ENCODE peak calls at places on chromosomes 12 and 14, in six cellular contexts. Z, K, Y, N, S and T are unnamed samples.

GRCh38 chr12:129696952-129697351 is 206.9 kb downstream of the TMEM132D start:
- DNase-seq in Y (no peak), S (no peak), K (no peak), Z (no peak), N (no peak), T (no peak)

GRCh38 chr12:14238224-14238792 is 127.2 kb upstream of the ATF7IP start:
- DNase-seq in Z (no peak), K (peak), S (no peak), Y (no peak), N (no peak), T (no peak)

GRCh38 chr14:86604546-86604945 is 1074.6 kb downstream of the FLRT2 start:
- DNase-seq in K (no peak), Z (no peak), Y (no peak), S (no peak), N (no peak), T (no peak)

GRCh38 chr12:11981174-11981733 is 89.5 kb upstream of the BCL2L14 start:
- DNase-seq in Y (peak), K (peak), S (no peak), N (peak), Z (no peak), T (no peak)

GRCh38 chr14:65225299-65226159 is 123.2 kb upstream of the MAX start:
- DNase-seq in N (no peak), Z (no peak), S (no peak), K (no peak), Y (no peak), T (no peak)

GRCh38 chr14:22225526-22226133 is 363.4 kb downstream of the DAD1 start:
- DNase-seq in Z (no peak), S (no peak), Y (no peak), N (no peak), K (peak), T (no peak)

GRCh38 chr14:26216797-26217196 is 381.0 kb downstream of the NOVA1 start:
- DNase-seq in K (no peak), S (no peak), Z (no peak), Y (no peak), N (no peak), T (no peak)

GRCh38 chr14:62409909-62410308 is 635.3 kb downstream of the KCNH5 start:
- DNase-seq in N (no peak), K (peak), Y (no peak), S (no peak), Z (no peak), T (no peak)

GRCh38 chr12:6122211-6122610 is 2.3 kb downstream of the VWF start:
- DNase-seq in K (no peak), S (no peak), Y (no peak), Z (no peak), N (no peak), T (no peak)

GRCh38 chr14:70061108-70061507 is 127.6 kb downstream of the SLC8A3 start:
- DNase-seq in S (no peak), K (peak), Z (no peak), N (no peak), Y (no peak), T (no peak)

GRCh38 chr14:26595922-26596721 is 1.7 kb downstream of the NOVA1 start:
- DNase-seq in S (no peak), Z (no peak), N (no peak), K (no peak), Y (no peak), T (no peak)

GRCh38 chr12:1122803-1123202 is 131.8 kb downstream of the ERC1 start:
- DNase-seq in Y (no peak), Z (no peak), N (peak), S (no peak), K (no peak), T (no peak)

GRCh38 chr14:64422006-64422405 is 33.9 kb downstream of the MTHFD1 start:
- DNase-seq in S (no peak), K (no peak), N (no peak), Y (no peak), Z (no peak), T (no peak)

GRCh38 chr14:64611358-64612020 is 61.7 kb downstream of the PPP1R36 start:
- DNase-seq in Z (no peak), Y (no peak), K (peak), N (no peak), S (no peak), T (no peak)

GRCh38 chr12:111174283-111175108 is 194.4 kb downstream of the PHETA1 start:
- DNase-seq in S (no peak), K (peak), Z (peak), N (no peak), Y (no peak), T (no peak)

GRCh38 chr12:89947437-89948265 is 239.0 kb upstream of the ATP2B1 start:
- DNase-seq in N (no peak), K (peak), Z (peak), Y (no peak), S (no peak), T (no peak)

GRCh38 chr14:79724934-79725717 is 486.2 kb downstream of the DIO2 start:
- DNase-seq in Z (no peak), Y (no peak), S (no peak), N (no peak), K (no peak), T (no peak)

GRCh38 chr12:50533203-50533584 is 28.4 kb downstream of the DIP2B start:
- DNase-seq in K (peak), N (no peak), Z (no peak), S (no peak), Y (no peak), T (no peak)

GRCh38 chr12:61525331-61525730 is 734.9 kb upstream of the USP15 start:
- DNase-seq in Y (no peak), S (no peak), K (no peak), Z (no peak), N (no peak), T (no peak)

GRCh38 chr14:88904206-88904647 is 79.8 kb downstream of the TTC8 start:
- DNase-seq in N (no peak), S (no peak), Y (no peak), K (no peak), Z (no peak), T (no peak)

GRCh38 chr12:58433969-58434368 is 486.3 kb downstream of the LRIG3 start:
- DNase-seq in S (no peak), N (no peak), Z (no peak), K (peak), Y (no peak), T (no peak)

GRCh38 chr14:92783813-92784431 is 10.2 kb upstream of the GOLGA5 start:
- DNase-seq in Z (peak), K (peak), N (no peak), Y (no peak), S (no peak), T (no peak)

GRCh38 chr14:46250113-46250703 is 401.4 kb downstream of the RPL10L start:
- DNase-seq in N (no peak), S (no peak), Z (no peak), K (peak), Y (no peak), T (no peak)

GRCh38 chr12:93622485-93622884 is 50.0 kb downstream of the SOCS2 start:
- DNase-seq in N (no peak), Z (no peak), Y (no peak), K (peak), S (no peak), T (no peak)

GRCh38 chr12:4221157-4221556 is 52.4 kb upstream of the CCND2 start:
- DNase-seq in Y (no peak), N (no peak), Z (no peak), K (no peak), S (no peak), T (no peak)

GRCh38 chr14:89669209-89669608 is 252.2 kb upstream of the FOXN3 start:
- DNase-seq in K (no peak), Y (peak), Z (no peak), S (peak), N (no peak), T (no peak)

GRCh38 chr12:195191-195590 is 18.8 kb downstream of the SLC6A12 start:
- DNase-seq in K (no peak), N (no peak), Y (no peak), Z (no peak), S (no peak), T (no peak)

GRCh38 chr12:74105434-74105833 is 432.2 kb upstream of the ATXN7L3B start:
- DNase-seq in Z (no peak), S (no peak), Y (no peak), N (no peak), K (peak), T (no peak)